ENCODE peak calls at places on chromosomes 5 and 9, in eight cellular contexts. One of them, this sample, is unnamed.

GRCh38 chr9:114613087-114613486 is 2.0 kb downstream of the TMEM268 start:
- DNase-seq in choroid plexus epithelial cell: no peak
- DNase-seq in cardiac muscle cell: no peak
- DNase-seq in WTC11: no peak
- DNase-seq in endodermal cell: no peak
- DNase-seq in RWPE2: no peak
- DNase-seq in brain microvascular endothelial cell: no peak
- DNase-seq in mucosa of descending colon: no peak
- DNase-seq in this sample: no peak

GRCh38 chr9:137423810-137424291 is 658 bp downstream of the NOXA1 start:
- DNase-seq in endodermal cell: no peak
- DNase-seq in mucosa of descending colon: peak; percentile 81
- DNase-seq in RWPE2: peak; percentile 84
- DNase-seq in cardiac muscle cell: no peak
- DNase-seq in brain microvascular endothelial cell: no peak
- DNase-seq in choroid plexus epithelial cell: no peak
- DNase-seq in WTC11: peak; percentile 27
- DNase-seq in this sample: no peak

GRCh38 chr9:121744002-121744686 is 92.7 kb downstream of the DAB2IP start:
- DNase-seq in WTC11: peak; percentile 47
- DNase-seq in mucosa of descending colon: peak; percentile 75
- DNase-seq in choroid plexus epithelial cell: peak; percentile 52
- DNase-seq in RWPE2: no peak
- DNase-seq in brain microvascular endothelial cell: peak; percentile 34
- DNase-seq in cardiac muscle cell: peak; percentile 61
- DNase-seq in endodermal cell: peak; percentile 88
- DNase-seq in this sample: no peak

GRCh38 chr5:39175273-39175955 is 43.9 kb downstream of the FYB1 start:
- DNase-seq in endodermal cell: no peak
- DNase-seq in choroid plexus epithelial cell: no peak
- DNase-seq in WTC11: no peak
- DNase-seq in brain microvascular endothelial cell: no peak
- DNase-seq in cardiac muscle cell: no peak
- DNase-seq in RWPE2: no peak
- DNase-seq in mucosa of descending colon: no peak
- DNase-seq in this sample: no peak

GRCh38 chr9:115008536-115008935 is 78.1 kb upstream of the TNFSF8 start:
- DNase-seq in RWPE2: no peak
- DNase-seq in endodermal cell: peak; percentile 63
- DNase-seq in cardiac muscle cell: no peak
- DNase-seq in mucosa of descending colon: no peak
- DNase-seq in WTC11: no peak
- DNase-seq in choroid plexus epithelial cell: peak; percentile 93
- DNase-seq in brain microvascular endothelial cell: peak; percentile 89
- DNase-seq in this sample: no peak

GRCh38 chr5:123756325-123756664 is 244.3 kb downstream of the CSNK1G3 start:
- DNase-seq in mucosa of descending colon: no peak
- DNase-seq in choroid plexus epithelial cell: no peak
- DNase-seq in brain microvascular endothelial cell: no peak
- DNase-seq in endodermal cell: no peak
- DNase-seq in cardiac muscle cell: no peak
- DNase-seq in RWPE2: no peak
- DNase-seq in WTC11: no peak
- DNase-seq in this sample: no peak

GRCh38 chr5:41334221-41334620 is 120.9 kb upstream of the C6 start:
- DNase-seq in endodermal cell: no peak
- DNase-seq in RWPE2: no peak
- DNase-seq in WTC11: no peak
- DNase-seq in mucosa of descending colon: no peak
- DNase-seq in brain microvascular endothelial cell: no peak
- DNase-seq in choroid plexus epithelial cell: no peak
- DNase-seq in cardiac muscle cell: no peak
- DNase-seq in this sample: no peak

GRCh38 chr5:75611324-75612210 is at the start of gene ANKDD1B:
- DNase-seq in endodermal cell: peak; percentile 83
- DNase-seq in choroid plexus epithelial cell: peak; percentile 63
- DNase-seq in WTC11: peak; percentile 59
- DNase-seq in mucosa of descending colon: peak; percentile 66
- DNase-seq in cardiac muscle cell: peak; percentile 28
- DNase-seq in brain microvascular endothelial cell: peak; percentile 60
- DNase-seq in RWPE2: peak; percentile 70
- DNase-seq in this sample: no peak

GRCh38 chr9:117232266-117232665 is 182.6 kb downstream of the ASTN2 start:
- DNase-seq in WTC11: no peak
- DNase-seq in RWPE2: no peak
- DNase-seq in brain microvascular endothelial cell: no peak
- DNase-seq in cardiac muscle cell: no peak
- DNase-seq in endodermal cell: no peak
- DNase-seq in mucosa of descending colon: no peak
- DNase-seq in choroid plexus epithelial cell: no peak
- DNase-seq in this sample: no peak

GRCh38 chr5:117188207-117188606 is 613.6 kb upstream of the SEMA6A start:
- DNase-seq in cardiac muscle cell: no peak
- DNase-seq in mucosa of descending colon: no peak
- DNase-seq in endodermal cell: no peak
- DNase-seq in RWPE2: no peak
- DNase-seq in WTC11: no peak
- DNase-seq in choroid plexus epithelial cell: no peak
- DNase-seq in brain microvascular endothelial cell: no peak
- DNase-seq in this sample: no peak

GRCh38 chr5:157456301-157456700 is 3.7 kb upstream of the NIPAL4 start:
- DNase-seq in choroid plexus epithelial cell: no peak
- DNase-seq in cardiac muscle cell: no peak
- DNase-seq in endodermal cell: no peak
- DNase-seq in brain microvascular endothelial cell: no peak
- DNase-seq in WTC11: no peak
- DNase-seq in mucosa of descending colon: no peak
- DNase-seq in RWPE2: no peak
- DNase-seq in this sample: no peak

GRCh38 chr9:125929846-125930245 is 182.7 kb downstream of the PBX3 start:
- DNase-seq in mucosa of descending colon: no peak
- DNase-seq in brain microvascular endothelial cell: no peak
- DNase-seq in endodermal cell: no peak
- DNase-seq in choroid plexus epithelial cell: no peak
- DNase-seq in RWPE2: no peak
- DNase-seq in cardiac muscle cell: no peak
- DNase-seq in WTC11: no peak
- DNase-seq in this sample: no peak

GRCh38 chr5:144390133-144390532 is 219.5 kb downstream of the KCTD16 start:
- DNase-seq in RWPE2: no peak
- DNase-seq in cardiac muscle cell: no peak
- DNase-seq in WTC11: peak; percentile 16
- DNase-seq in brain microvascular endothelial cell: no peak
- DNase-seq in endodermal cell: peak; percentile 64
- DNase-seq in choroid plexus epithelial cell: peak; percentile 20
- DNase-seq in mucosa of descending colon: no peak
- DNase-seq in this sample: no peak

GRCh38 chr9:81814404-81814793 is 113.8 kb upstream of the SPATA31D4 start:
- DNase-seq in endodermal cell: no peak
- DNase-seq in cardiac muscle cell: no peak
- DNase-seq in brain microvascular endothelial cell: no peak
- DNase-seq in mucosa of descending colon: no peak
- DNase-seq in WTC11: no peak
- DNase-seq in RWPE2: no peak
- DNase-seq in choroid plexus epithelial cell: no peak
- DNase-seq in this sample: no peak

GRCh38 chr5:160312139-160312959 is at the start of gene CCNJL:
- DNase-seq in brain microvascular endothelial cell: no peak
- DNase-seq in endodermal cell: peak; percentile 93
- DNase-seq in mucosa of descending colon: peak; percentile 76
- DNase-seq in WTC11: peak; percentile 88
- DNase-seq in cardiac muscle cell: peak; percentile 86
- DNase-seq in RWPE2: peak; percentile 80
- DNase-seq in choroid plexus epithelial cell: no peak
- DNase-seq in this sample: peak; percentile 47

GRCh38 chr5:15722305-15722704 is 222.3 kb downstream of the FBXL7 start:
- DNase-seq in RWPE2: no peak
- DNase-seq in WTC11: no peak
- DNase-seq in mucosa of descending colon: no peak
- DNase-seq in brain microvascular endothelial cell: no peak
- DNase-seq in choroid plexus epithelial cell: peak; percentile 33
- DNase-seq in endodermal cell: no peak
- DNase-seq in cardiac muscle cell: no peak
- DNase-seq in this sample: no peak

GRCh38 chr9:109653470-109653869 is 126.5 kb upstream of the PALM2AKAP2 start:
- DNase-seq in WTC11: no peak
- DNase-seq in endodermal cell: no peak
- DNase-seq in cardiac muscle cell: no peak
- DNase-seq in RWPE2: no peak
- DNase-seq in choroid plexus epithelial cell: no peak
- DNase-seq in mucosa of descending colon: no peak
- DNase-seq in brain microvascular endothelial cell: no peak
- DNase-seq in this sample: no peak
- TF ChIP-seq CTCF in WTC11: no peak
- TF ChIP-seq CTCF in endodermal cell: no peak
- TF ChIP-seq CTCF in cardiac muscle cell: no peak
- TF ChIP-seq CTCF in RWPE2: no peak
- TF ChIP-seq CTCF in choroid plexus epithelial cell: no peak
- TF ChIP-seq CTCF in mucosa of descending colon: no peak
- TF ChIP-seq CTCF in brain microvascular endothelial cell: peak; percentile 30
- TF ChIP-seq CTCF in this sample: no peak

GRCh38 chr5:141517321-141517720 is 28.4 kb downstream of the PCDHGC5 start:
- DNase-seq in mucosa of descending colon: no peak
- DNase-seq in choroid plexus epithelial cell: no peak
- DNase-seq in cardiac muscle cell: no peak
- DNase-seq in RWPE2: no peak
- DNase-seq in endodermal cell: no peak
- DNase-seq in brain microvascular endothelial cell: no peak
- DNase-seq in WTC11: no peak
- DNase-seq in this sample: no peak

GRCh38 chr5:141516648-141517025 is 27.8 kb downstream of the PCDHGC5 start:
- DNase-seq in choroid plexus epithelial cell: no peak
- DNase-seq in cardiac muscle cell: no peak
- DNase-seq in mucosa of descending colon: no peak
- DNase-seq in WTC11: no peak
- DNase-seq in RWPE2: no peak
- DNase-seq in brain microvascular endothelial cell: no peak
- DNase-seq in endodermal cell: no peak
- DNase-seq in this sample: no peak

GRCh38 chr5:141519605-141520288 is 30.9 kb downstream of the PCDHGC5 start:
- DNase-seq in brain microvascular endothelial cell: no peak
- DNase-seq in choroid plexus epithelial cell: peak; percentile 22
- DNase-seq in endodermal cell: no peak
- DNase-seq in mucosa of descending colon: no peak
- DNase-seq in cardiac muscle cell: no peak
- DNase-seq in WTC11: no peak
- DNase-seq in RWPE2: no peak
- DNase-seq in this sample: no peak

GRCh38 chr5:141517902-141518610 is 29.2 kb downstream of the PCDHGC5 start:
- DNase-seq in brain microvascular endothelial cell: no peak
- DNase-seq in choroid plexus epithelial cell: peak; percentile 47
- DNase-seq in RWPE2: no peak
- DNase-seq in mucosa of descending colon: no peak
- DNase-seq in WTC11: no peak
- DNase-seq in endodermal cell: peak; percentile 18
- DNase-seq in cardiac muscle cell: no peak
- DNase-seq in this sample: no peak

GRCh38 chr5:141518616-141519015 is 29.7 kb downstream of the PCDHGC5 start:
- DNase-seq in brain microvascular endothelial cell: no peak
- DNase-seq in mucosa of descending colon: no peak
- DNase-seq in choroid plexus epithelial cell: no peak
- DNase-seq in RWPE2: no peak
- DNase-seq in cardiac muscle cell: no peak
- DNase-seq in endodermal cell: peak; percentile 10
- DNase-seq in WTC11: no peak
- DNase-seq in this sample: no peak
- TF ChIP-seq CTCF in brain microvascular endothelial cell: no peak
- TF ChIP-seq CTCF in mucosa of descending colon: no peak
- TF ChIP-seq CTCF in choroid plexus epithelial cell: no peak
- TF ChIP-seq CTCF in RWPE2: no peak
- TF ChIP-seq CTCF in cardiac muscle cell: no peak
- TF ChIP-seq CTCF in endodermal cell: no peak
- TF ChIP-seq CTCF in WTC11: no peak
- TF ChIP-seq CTCF in this sample: no peak

GRCh38 chr5:95864456-95864855 is 41.9 kb upstream of the GLRX start:
- DNase-seq in choroid plexus epithelial cell: no peak
- DNase-seq in brain microvascular endothelial cell: no peak
- DNase-seq in RWPE2: no peak
- DNase-seq in endodermal cell: no peak
- DNase-seq in WTC11: no peak
- DNase-seq in cardiac muscle cell: no peak
- DNase-seq in mucosa of descending colon: no peak
- DNase-seq in this sample: no peak

GRCh38 chr5:95862636-95863382 is 40.3 kb upstream of the GLRX start:
- DNase-seq in brain microvascular endothelial cell: no peak
- DNase-seq in mucosa of descending colon: no peak
- DNase-seq in WTC11: no peak
- DNase-seq in choroid plexus epithelial cell: peak; percentile 35
- DNase-seq in cardiac muscle cell: peak; percentile 63
- DNase-seq in endodermal cell: no peak
- DNase-seq in RWPE2: no peak
- DNase-seq in this sample: no peak

GRCh38 chr5:95861221-95861857 is 38.8 kb upstream of the GLRX start:
- DNase-seq in WTC11: no peak
- DNase-seq in mucosa of descending colon: no peak
- DNase-seq in brain microvascular endothelial cell: peak; percentile 99
- DNase-seq in endodermal cell: no peak
- DNase-seq in choroid plexus epithelial cell: peak; percentile 100
- DNase-seq in cardiac muscle cell: peak; percentile 30
- DNase-seq in RWPE2: peak; percentile 89
- DNase-seq in this sample: no peak

GRCh38 chr5:95863383-95863757 is 40.8 kb upstream of the GLRX start:
- DNase-seq in RWPE2: no peak
- DNase-seq in mucosa of descending colon: no peak
- DNase-seq in choroid plexus epithelial cell: peak; percentile 82
- DNase-seq in WTC11: no peak
- DNase-seq in cardiac muscle cell: no peak
- DNase-seq in brain microvascular endothelial cell: no peak
- DNase-seq in endodermal cell: no peak
- DNase-seq in this sample: no peak

GRCh38 chr5:95861858-95862561 is 39.5 kb upstream of the GLRX start:
- DNase-seq in choroid plexus epithelial cell: peak; percentile 82
- DNase-seq in cardiac muscle cell: no peak
- DNase-seq in endodermal cell: no peak
- DNase-seq in brain microvascular endothelial cell: peak; percentile 67
- DNase-seq in WTC11: no peak
- DNase-seq in mucosa of descending colon: no peak
- DNase-seq in RWPE2: no peak
- DNase-seq in this sample: no peak
- TF ChIP-seq CTCF in choroid plexus epithelial cell: peak; percentile 35
- TF ChIP-seq CTCF in cardiac muscle cell: no peak
- TF ChIP-seq CTCF in endodermal cell: peak; percentile 59
- TF ChIP-seq CTCF in brain microvascular endothelial cell: peak; percentile 24
- TF ChIP-seq CTCF in WTC11: no peak
- TF ChIP-seq CTCF in mucosa of descending colon: no peak
- TF ChIP-seq CTCF in RWPE2: no peak
- TF ChIP-seq CTCF in this sample: no peak

DNA sequence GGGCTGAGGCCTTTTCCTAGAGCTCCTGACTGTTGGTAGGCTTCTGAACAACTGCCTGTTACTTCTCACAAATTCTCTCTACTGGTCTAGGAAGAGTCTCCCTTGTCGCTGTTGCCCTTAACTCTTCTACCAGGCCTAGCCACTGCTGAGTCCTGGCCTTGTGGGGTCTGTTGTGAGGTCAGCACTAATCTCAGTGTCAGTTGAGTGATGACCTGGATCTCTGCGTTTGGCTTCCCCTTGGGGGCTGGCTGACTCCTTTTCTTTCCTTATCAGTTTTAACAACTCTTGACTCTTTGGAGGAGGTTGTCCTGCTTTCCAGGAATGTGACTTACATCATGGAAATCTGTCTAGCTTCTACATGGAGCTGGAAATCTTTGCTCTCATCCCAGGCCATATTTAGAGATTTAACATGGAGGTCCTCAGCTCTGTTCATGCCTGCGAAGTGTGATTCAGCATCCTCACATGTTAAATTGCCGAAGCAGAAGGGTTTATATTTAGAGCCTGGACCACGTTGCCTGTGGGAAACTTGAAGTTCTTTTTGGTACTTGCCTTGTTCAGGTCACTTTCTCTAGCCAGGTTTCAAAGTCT is 5.6 kb upstream of the GARNL3 start:
- DNase-seq in choroid plexus epithelial cell: no peak
- DNase-seq in brain microvascular endothelial cell: no peak
- DNase-seq in WTC11: no peak
- DNase-seq in endodermal cell: no peak
- DNase-seq in RWPE2: no peak
- DNase-seq in mucosa of descending colon: no peak
- DNase-seq in cardiac muscle cell: peak; percentile 84
- DNase-seq in this sample: no peak
- TF ChIP-seq CTCF in choroid plexus epithelial cell: no peak
- TF ChIP-seq CTCF in brain microvascular endothelial cell: no peak
- TF ChIP-seq CTCF in WTC11: no peak
- TF ChIP-seq CTCF in endodermal cell: no peak
- TF ChIP-seq CTCF in RWPE2: no peak
- TF ChIP-seq CTCF in mucosa of descending colon: no peak
- TF ChIP-seq CTCF in cardiac muscle cell: no peak
- TF ChIP-seq CTCF in this sample: no peak